ENCODE peak calls at places on chromosomes 7 and 10, in eight cellular contexts. Q is substantia nigra, G is spleen, R is non-pigmented ciliary epithelial cell, B is astrocyte of the spinal cord, D is T-helper 2 cell, L is ACHN, I is BJ. K is an unnamed sample.

GRCh38 chr10:112362833-112363232 is 11.1 kb upstream of the ACSL5 start:
- DNase-seq in Q (no peak), G (no peak), R (no peak), B (no peak), D (no peak), L (no peak), I (no peak), K (no peak)

GRCh38 chr10:5948999-5949759 is 28.2 kb downstream of the IL15RA start:
- DNase-seq in Q (peak), G (no peak), R (no peak), B (peak), D (no peak), L (peak), I (no peak), K (no peak)

GRCh38 chr10:84743483-84743882 is 415.1 kb downstream of the CCSER2 start:
- DNase-seq in Q (no peak), G (no peak), R (no peak), B (no peak), D (no peak), L (peak), I (no peak), K (no peak)

GRCh38 chr7:30321992-30322637 is 37.7 kb downstream of the ZNRF2 start:
- DNase-seq in Q (no peak), G (no peak), R (no peak), B (no peak), D (no peak), L (peak), I (no peak), K (no peak)

GRCh38 chr10:88395677-88396076 is 187.4 kb downstream of the RNLS start:
- DNase-seq in Q (no peak), G (no peak), R (no peak), B (peak), D (no peak), L (peak), I (no peak), K (no peak)

GRCh38 chr7:115827305-115828045 is 203.1 kb downstream of the TFEC start:
- DNase-seq in Q (no peak), G (no peak), R (no peak), B (no peak), D (no peak), L (no peak), I (no peak), K (no peak)

GRCh38 chr7:106421181-106421762 is 136.5 kb upstream of the NAMPT start:
- DNase-seq in Q (peak), G (peak), R (peak), B (peak), D (no peak), L (peak), I (peak), K (peak)

GRCh38 chr7:6107924-6108323 is 76.7 kb downstream of the ANKRD61 start:
- DNase-seq in Q (no peak), G (no peak), R (no peak), B (no peak), D (no peak), L (no peak), I (no peak), K (no peak)

GRCh38 chr10:49600046-49600445 is 10.1 kb upstream of the SLC18A3 start:
- DNase-seq in Q (no peak), G (peak), R (no peak), B (no peak), D (no peak), L (no peak), I (no peak), K (no peak)

GRCh38 chr10:79979310-79979972 is 30.5 kb upstream of the SFTPD start:
- DNase-seq in Q (no peak), G (no peak), R (no peak), B (no peak), D (no peak), L (no peak), I (no peak), K (no peak)

GRCh38 chr10:104045151-104046089 is 40.3 kb downstream of the COL17A1 start:
- DNase-seq in Q (peak), G (no peak), R (peak), B (peak), D (no peak), L (peak), I (no peak), K (peak)

GRCh38 chr7:158244873-158245723 is 342.5 kb downstream of the PTPRN2 start:
- DNase-seq in Q (no peak), G (peak), R (no peak), B (no peak), D (no peak), L (no peak), I (no peak), K (no peak)

GRCh38 chr7:103887050-103887449 is 102.4 kb downstream of the RELN start:
- DNase-seq in Q (no peak), G (no peak), R (no peak), B (no peak), D (no peak), L (no peak), I (no peak), K (no peak)

GRCh38 chr10:116138897-116139296 is 134.1 kb downstream of the GFRA1 start:
- DNase-seq in Q (no peak), G (no peak), R (no peak), B (no peak), D (no peak), L (no peak), I (no peak), K (no peak)

GRCh38 chr10:98852686-98853085 is 383.0 kb downstream of the HPSE2 start:
- DNase-seq in Q (no peak), G (no peak), R (no peak), B (no peak), D (no peak), L (no peak), I (no peak), K (no peak)

GRCh38 chr7:157944734-157945291 is 608.0 kb downstream of the DNAJB6 start:
- DNase-seq in Q (no peak), G (no peak), R (no peak), B (no peak), D (no peak), L (no peak), I (no peak), K (no peak)

GRCh38 chr10:29535012-29535777 is 99.6 kb downstream of the SVIL start:
- DNase-seq in Q (peak), G (no peak), R (peak), B (peak), D (no peak), L (peak), I (peak), K (peak)

GRCh38 chr7:134693256-134693655 is 46.6 kb downstream of the BPGM start:
- DNase-seq in Q (no peak), G (no peak), R (peak), B (peak), D (no peak), L (peak), I (peak), K (peak)

GRCh38 chr10:84727398-84727797 is 399.0 kb downstream of the CCSER2 start:
- DNase-seq in Q (no peak), G (no peak), R (no peak), B (no peak), D (no peak), L (no peak), I (no peak), K (no peak)

GRCh38 chr7:76260171-76260703 is 42.2 kb upstream of the HSPB1 start:
- DNase-seq in Q (no peak), G (no peak), R (no peak), B (no peak), D (peak), L (peak), I (no peak), K (no peak)

GRCh38 chr7:111803015-111803758 is 240.9 kb upstream of the IMMP2L start:
- DNase-seq in Q (no peak), G (no peak), R (peak), B (peak), D (no peak), L (no peak), I (no peak), K (no peak)

GRCh38 chr10:501596-501995 is 187.9 kb downstream of the DIP2C start:
- DNase-seq in Q (no peak), G (peak), R (no peak), B (no peak), D (no peak), L (no peak), I (no peak), K (no peak)

GRCh38 chr10:11337516-11337915 is 273.9 kb downstream of the USP6NL start:
- DNase-seq in Q (no peak), G (peak), R (no peak), B (no peak), D (no peak), L (no peak), I (no peak), K (no peak)

GRCh38 chr7:26087321-26088091 is 64.5 kb upstream of the NFE2L3 start:
- DNase-seq in Q (no peak), G (no peak), R (no peak), B (no peak), D (no peak), L (no peak), I (no peak), K (no peak)

K was measured in RCC 7860.